ENCODE peak calls at places on chromosomes 5 and 9, in seven cellular contexts. One of them, this sample, is unnamed.

GRCh38 chr5:108650997-108651396 is 96.7 kb upstream of the FER start:
- DNase-seq in GM23338: no peak
- DNase-seq in tibial artery: no peak
- DNase-seq in transverse colon: no peak
- DNase-seq in BE2C: no peak
- DNase-seq in GM23248: peak; percentile 80
- DNase-seq in mucosa of descending colon: no peak
- DNase-seq in this sample: no peak

GRCh38 chr9:16321461-16322119 is 548.9 kb downstream of the BNC2 start:
- DNase-seq in GM23338: no peak
- DNase-seq in tibial artery: no peak
- DNase-seq in transverse colon: no peak
- DNase-seq in BE2C: no peak
- DNase-seq in GM23248: peak; percentile 84
- DNase-seq in mucosa of descending colon: no peak
- DNase-seq in this sample: no peak

GRCh38 chr5:143471041-143471509 is 67.6 kb upstream of the NR3C1 start:
- DNase-seq in GM23338: no peak
- DNase-seq in tibial artery: no peak
- DNase-seq in transverse colon: no peak
- DNase-seq in BE2C: no peak
- DNase-seq in GM23248: peak; percentile 82
- DNase-seq in mucosa of descending colon: no peak
- DNase-seq in this sample: no peak

GRCh38 chr5:131180407-131180806 is 9.7 kb downstream of the LYRM7 start:
- DNase-seq in GM23338: no peak
- DNase-seq in tibial artery: no peak
- DNase-seq in transverse colon: no peak
- DNase-seq in BE2C: no peak
- DNase-seq in GM23248: no peak
- DNase-seq in mucosa of descending colon: no peak
- DNase-seq in this sample: no peak

GRCh38 chr9:98778711-98779530 is 17.4 kb downstream of the ANKS6 start:
- DNase-seq in GM23338: no peak
- DNase-seq in tibial artery: peak; percentile 6
- DNase-seq in transverse colon: no peak
- DNase-seq in BE2C: no peak
- DNase-seq in GM23248: no peak
- DNase-seq in mucosa of descending colon: no peak
- DNase-seq in this sample: no peak

GRCh38 chr9:133982971-133983720 is 9.0 kb downstream of the VAV2 start:
- DNase-seq in GM23338: no peak
- DNase-seq in tibial artery: no peak
- DNase-seq in transverse colon: no peak
- DNase-seq in BE2C: no peak
- DNase-seq in GM23248: no peak
- DNase-seq in mucosa of descending colon: peak; percentile 17
- DNase-seq in this sample: no peak

GRCh38 chr9:68914751-68915150 is 99.2 kb downstream of the PRKACG start:
- DNase-seq in GM23338: no peak
- DNase-seq in tibial artery: no peak
- DNase-seq in transverse colon: no peak
- DNase-seq in BE2C: no peak
- DNase-seq in GM23248: no peak
- DNase-seq in mucosa of descending colon: no peak
- DNase-seq in this sample: no peak

GRCh38 chr5:94575196-94575595 is 43.2 kb downstream of the KIAA0825 start:
- DNase-seq in GM23338: no peak
- DNase-seq in tibial artery: no peak
- DNase-seq in transverse colon: no peak
- DNase-seq in BE2C: no peak
- DNase-seq in GM23248: no peak
- DNase-seq in mucosa of descending colon: no peak
- DNase-seq in this sample: no peak

GRCh38 chr9:134462304-134462703 is 136.0 kb downstream of the RXRA start:
- DNase-seq in GM23338: no peak
- DNase-seq in tibial artery: no peak
- DNase-seq in transverse colon: no peak
- DNase-seq in BE2C: no peak
- DNase-seq in GM23248: no peak
- DNase-seq in mucosa of descending colon: no peak
- DNase-seq in this sample: no peak

GRCh38 chr9:89497978-89498844 is at the start of gene SEMA4D:
- DNase-seq in GM23338: peak; percentile 95
- DNase-seq in tibial artery: peak; percentile 76
- DNase-seq in transverse colon: peak; percentile 85
- DNase-seq in BE2C: peak; percentile 70
- DNase-seq in GM23248: peak; percentile 39
- DNase-seq in mucosa of descending colon: peak; percentile 77
- DNase-seq in this sample: peak; percentile 57

GRCh38 chr5:132136906-132137305 is 63.3 kb downstream of the CSF2 start:
- DNase-seq in GM23338: no peak
- DNase-seq in tibial artery: no peak
- DNase-seq in transverse colon: no peak
- DNase-seq in BE2C: no peak
- DNase-seq in GM23248: peak; percentile 91
- DNase-seq in mucosa of descending colon: no peak
- DNase-seq in this sample: no peak

GRCh38 chr9:133144142-133144886 is 19.4 kb downstream of the GBGT1 start:
- DNase-seq in GM23338: peak; percentile 86
- DNase-seq in tibial artery: peak; percentile 79
- DNase-seq in transverse colon: peak; percentile 95
- DNase-seq in BE2C: peak; percentile 88
- DNase-seq in GM23248: peak; percentile 86
- DNase-seq in mucosa of descending colon: peak; percentile 90
- DNase-seq in this sample: peak; percentile 66

GRCh38 chr9:89877051-89878002 is 272.5 kb downstream of the GADD45G start:
- DNase-seq in GM23338: no peak
- DNase-seq in tibial artery: peak; percentile 57
- DNase-seq in transverse colon: no peak
- DNase-seq in BE2C: no peak
- DNase-seq in GM23248: no peak
- DNase-seq in mucosa of descending colon: no peak
- DNase-seq in this sample: no peak

GRCh38 chr9:32665101-32665500 is 29.6 kb upstream of the TAF1L start:
- DNase-seq in GM23338: no peak
- DNase-seq in tibial artery: no peak
- DNase-seq in transverse colon: no peak
- DNase-seq in BE2C: no peak
- DNase-seq in GM23248: peak; percentile 69
- DNase-seq in mucosa of descending colon: no peak
- DNase-seq in this sample: no peak

GRCh38 chr5:118095100-118095499 is 893.2 kb downstream of the DTWD2 start:
- DNase-seq in GM23338: no peak
- DNase-seq in tibial artery: no peak
- DNase-seq in transverse colon: no peak
- DNase-seq in BE2C: no peak
- DNase-seq in GM23248: no peak
- DNase-seq in mucosa of descending colon: no peak
- DNase-seq in this sample: no peak

GRCh38 chr5:8033261-8033660 is 164.3 kb downstream of the MTRR start:
- DNase-seq in GM23338: no peak
- DNase-seq in tibial artery: no peak
- DNase-seq in transverse colon: no peak
- DNase-seq in BE2C: no peak
- DNase-seq in GM23248: no peak
- DNase-seq in mucosa of descending colon: no peak
- DNase-seq in this sample: no peak

GRCh38 chr5:141100243-141100805 is at the start of gene PCDHB3:
- DNase-seq in GM23338: peak; percentile 96
- DNase-seq in tibial artery: no peak
- DNase-seq in transverse colon: no peak
- DNase-seq in BE2C: peak; percentile 68
- DNase-seq in GM23248: peak; percentile 79
- DNase-seq in mucosa of descending colon: no peak
- DNase-seq in this sample: no peak

GRCh38 chr9:111120526-111120925 is 82.3 kb upstream of the LPAR1 start:
- DNase-seq in GM23338: no peak
- DNase-seq in tibial artery: no peak
- DNase-seq in transverse colon: no peak
- DNase-seq in BE2C: no peak
- DNase-seq in GM23248: no peak
- DNase-seq in mucosa of descending colon: no peak
- DNase-seq in this sample: no peak

GRCh38 chr9:29129763-29130162 is 1556.5 kb upstream of the C9orf72 start:
- DNase-seq in GM23338: peak; percentile 53
- DNase-seq in tibial artery: no peak
- DNase-seq in transverse colon: no peak
- DNase-seq in BE2C: no peak
- DNase-seq in GM23248: no peak
- DNase-seq in mucosa of descending colon: no peak
- DNase-seq in this sample: no peak

GRCh38 chr9:127537014-127537413 is 75.1 kb upstream of the STXBP1 start:
- DNase-seq in GM23338: peak; percentile 39
- DNase-seq in tibial artery: no peak
- DNase-seq in transverse colon: peak; percentile 23
- DNase-seq in BE2C: no peak
- DNase-seq in GM23248: peak; percentile 85
- DNase-seq in mucosa of descending colon: peak; percentile 34
- DNase-seq in this sample: no peak

DNA sequence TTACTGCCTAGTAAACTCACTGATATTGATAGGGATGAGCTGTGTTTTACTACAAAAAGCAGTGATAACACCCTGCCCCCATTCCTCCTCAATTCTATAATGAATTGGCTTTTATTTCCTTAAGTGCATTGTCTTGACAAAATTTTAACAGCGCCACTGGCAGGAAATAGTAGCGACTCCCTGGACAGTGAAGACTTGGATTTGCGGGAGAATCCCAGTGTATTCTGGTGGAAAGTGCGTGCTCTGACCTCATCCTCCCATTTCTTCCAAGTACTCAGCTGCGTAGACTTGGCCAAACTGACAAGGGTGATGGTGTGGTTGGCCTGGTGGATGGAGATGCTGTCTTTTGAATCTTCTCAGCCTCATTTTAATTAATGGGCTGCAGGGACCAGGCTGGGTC is 5.3 kb downstream of the TRIO start:
- DNase-seq in GM23338: no peak
- DNase-seq in tibial artery: no peak
- DNase-seq in transverse colon: no peak
- DNase-seq in BE2C: no peak
- DNase-seq in GM23248: no peak
- DNase-seq in mucosa of descending colon: no peak
- DNase-seq in this sample: no peak
- H3K36me3 ChIP-seq in GM23338: no peaks in the 10 kb centered on the region
- H3K36me3 ChIP-seq in tibial artery: no peaks in the 10 kb centered on the region
- H3K36me3 ChIP-seq in transverse colon: no peaks in the 10 kb centered on the region
- H3K36me3 ChIP-seq in BE2C: no peaks in the 10 kb centered on the region
- H3K36me3 ChIP-seq in GM23248: peaks cover 9% of the 10 kb centered on the region
- H3K36me3 ChIP-seq in mucosa of descending colon: no peaks in the 10 kb centered on the region
- H3K36me3 ChIP-seq in this sample: peaks cover 20% of the 10 kb centered on the region

DNA sequence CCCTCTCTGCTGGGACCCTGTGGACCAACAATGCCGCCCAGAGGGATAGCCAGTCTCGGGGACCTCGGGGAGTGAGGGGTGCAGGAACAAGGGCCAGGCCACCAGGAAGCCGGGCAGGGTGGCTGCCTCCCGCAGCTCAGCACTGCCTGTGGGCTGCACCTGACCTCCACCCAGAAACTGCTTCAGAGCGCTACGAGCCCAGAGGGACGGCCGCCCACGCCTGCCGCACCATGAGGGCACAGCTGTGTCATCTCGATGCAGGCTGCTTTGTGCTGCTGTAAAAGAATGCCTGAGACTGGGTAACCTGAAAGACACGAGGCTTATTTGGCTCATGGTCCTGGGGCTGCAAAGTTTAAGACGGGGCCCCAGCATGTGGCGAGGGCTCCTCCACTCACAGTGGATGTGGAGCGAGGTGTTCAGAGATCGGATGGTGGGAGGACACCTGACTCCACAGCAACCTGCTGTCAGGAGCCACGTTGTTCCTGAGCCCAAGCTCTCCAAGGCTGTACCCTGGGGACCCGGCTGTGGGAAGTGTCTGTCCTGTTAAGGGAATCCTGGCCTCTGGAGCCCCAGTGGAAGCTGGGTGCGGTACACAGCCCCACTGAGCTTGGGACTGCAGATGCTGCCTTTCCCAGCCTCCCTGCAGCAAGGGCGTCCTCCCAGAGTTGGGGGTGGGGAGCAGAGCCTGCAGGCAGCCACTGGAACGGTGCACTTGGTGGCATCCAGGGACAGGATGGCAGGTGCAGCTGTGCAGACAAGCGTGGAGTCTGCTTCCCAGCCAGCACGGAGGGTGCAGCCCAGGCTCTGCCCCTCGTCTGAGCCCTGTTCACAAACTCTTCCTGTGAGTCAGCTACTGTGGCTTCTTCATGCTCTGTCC is 11.8 kb upstream of the ZDHHC11 start:
- DNase-seq in GM23338: no peak
- DNase-seq in tibial artery: no peak
- DNase-seq in transverse colon: no peak
- DNase-seq in BE2C: peak; percentile 81
- DNase-seq in GM23248: peak; percentile 38
- DNase-seq in mucosa of descending colon: no peak
- DNase-seq in this sample: no peak
- H3K36me3 ChIP-seq in GM23338: peaks cover 4% of the 10 kb centered on the region
- H3K36me3 ChIP-seq in tibial artery: peaks cover 76% of the 10 kb centered on the region
- H3K36me3 ChIP-seq in transverse colon: no peaks in the 10 kb centered on the region
- H3K36me3 ChIP-seq in BE2C: peaks cover 48% of the 10 kb centered on the region
- H3K36me3 ChIP-seq in GM23248: peaks cover 2% of the 10 kb centered on the region
- H3K36me3 ChIP-seq in mucosa of descending colon: no peaks in the 10 kb centered on the region
- H3K36me3 ChIP-seq in this sample: peaks cover 94% of the 10 kb centered on the region

DNA sequence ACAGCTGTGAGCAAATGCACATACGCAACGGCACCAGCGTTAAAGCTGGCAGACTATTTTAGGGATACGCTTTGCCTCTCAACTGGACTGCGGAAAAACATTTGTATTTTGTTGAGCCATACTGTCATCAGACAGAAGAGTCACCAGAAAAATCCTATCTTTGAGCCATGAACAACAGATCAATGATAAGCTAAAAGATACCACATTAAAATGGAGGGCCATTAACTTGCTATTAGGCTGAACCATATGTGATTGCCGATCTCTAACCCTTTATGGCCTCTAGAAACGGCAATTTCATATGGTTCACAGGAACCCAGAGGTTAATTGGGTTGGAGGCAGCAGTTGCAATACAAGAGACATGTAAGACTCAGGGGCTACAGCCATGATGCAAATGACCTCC is 69.9 kb downstream of the MYO10 start:
- DNase-seq in GM23338: no peak
- DNase-seq in tibial artery: no peak
- DNase-seq in transverse colon: no peak
- DNase-seq in BE2C: no peak
- DNase-seq in GM23248: no peak
- DNase-seq in mucosa of descending colon: no peak
- DNase-seq in this sample: no peak
- H3K36me3 ChIP-seq in GM23338: no peaks in the 10 kb centered on the region
- H3K36me3 ChIP-seq in tibial artery: no peaks in the 10 kb centered on the region
- H3K36me3 ChIP-seq in transverse colon: no peaks in the 10 kb centered on the region
- H3K36me3 ChIP-seq in BE2C: no peaks in the 10 kb centered on the region
- H3K36me3 ChIP-seq in GM23248: peaks cover 6% of the 10 kb centered on the region
- H3K36me3 ChIP-seq in mucosa of descending colon: no peaks in the 10 kb centered on the region
- H3K36me3 ChIP-seq in this sample: peaks cover 4% of the 10 kb centered on the region

DNA sequence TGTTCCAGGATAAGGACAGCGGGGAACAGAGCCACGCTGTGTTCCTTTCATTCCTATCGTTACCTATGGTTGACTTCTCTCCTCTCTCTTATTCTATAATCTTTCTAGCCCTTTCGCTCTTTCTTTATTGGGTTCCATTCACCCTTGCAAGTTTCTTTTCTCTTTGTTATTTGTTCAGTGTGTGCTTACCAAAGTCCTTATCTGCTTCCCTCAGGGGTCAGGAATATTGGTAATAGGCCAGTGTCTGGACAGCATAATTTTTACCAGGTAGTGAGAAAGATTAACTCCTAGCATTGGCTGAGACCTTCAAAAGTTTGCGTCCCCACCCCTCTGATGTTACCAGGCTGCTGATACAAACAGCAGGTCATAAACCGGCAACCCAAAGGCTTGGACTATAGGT is 4.9 kb downstream of the SGCD start:
- DNase-seq in GM23338: no peak
- DNase-seq in tibial artery: no peak
- DNase-seq in transverse colon: no peak
- DNase-seq in BE2C: no peak
- DNase-seq in GM23248: no peak
- DNase-seq in mucosa of descending colon: no peak
- DNase-seq in this sample: no peak
- H3K36me3 ChIP-seq in GM23338: no peaks in the 10 kb centered on the region
- H3K36me3 ChIP-seq in tibial artery: no peaks in the 10 kb centered on the region
- H3K36me3 ChIP-seq in transverse colon: no peaks in the 10 kb centered on the region
- H3K36me3 ChIP-seq in BE2C: no peaks in the 10 kb centered on the region
- H3K36me3 ChIP-seq in GM23248: peaks cover 23% of the 10 kb centered on the region
- H3K36me3 ChIP-seq in mucosa of descending colon: no peaks in the 10 kb centered on the region
- H3K36me3 ChIP-seq in this sample: no peaks in the 10 kb centered on the region